ENCODE peak calls at places on chromosomes 12 and 14, in ten cellular contexts. Q, H, K, Z, S, C, Y, X, W and P are unnamed samples.

GRCh38 chr14:55297611-55298323 is 26.5 kb downstream of the FBXO34 start:
- DNase-seq in X (no peak), Z (no peak), K (no peak), Q (peak), S (no peak), H (no peak), C (no peak), W (no peak), Y (no peak), P (no peak)

GRCh38 chr14:103543721-103544626 is 15.0 kb downstream of the TRMT61A start:
- DNase-seq in S (no peak), Z (no peak), W (no peak), K (no peak), C (no peak), Q (no peak), Y (no peak), X (no peak), H (no peak), P (no peak)

GRCh38 chr14:29663281-29663801 is 264.3 kb downstream of the PRKD1 start:
- DNase-seq in W (no peak), Z (no peak), C (no peak), S (no peak), H (no peak), Y (no peak), X (no peak), Q (no peak), K (no peak), P (no peak)

GRCh38 chr12:39830862-39831520 is 211.4 kb upstream of the ABCD2 start:
- DNase-seq in X (no peak), S (peak), K (no peak), H (no peak), Y (no peak), W (no peak), Q (no peak), C (no peak), Z (no peak), P (no peak)

GRCh38 chr12:65205886-65206285 is 36.5 kb downstream of the LEMD3 start:
- DNase-seq in H (no peak), K (no peak), Q (no peak), X (no peak), C (no peak), Y (no peak), W (no peak), S (no peak), Z (no peak), P (no peak)

GRCh38 chr14:71060795-71061455 is 153.7 kb downstream of the PCNX1 start:
- DNase-seq in C (no peak), X (no peak), K (no peak), Z (no peak), Y (no peak), H (no peak), Q (no peak), W (no peak), S (no peak), P (no peak)

GRCh38 chr12:122322501-122322900 is 56.2 kb upstream of the VPS33A start:
- DNase-seq in W (peak), X (no peak), Q (no peak), S (no peak), H (no peak), K (no peak), Y (no peak), Z (no peak), C (no peak), P (no peak)

GRCh38 chr14:101364503-101365328 is 196.6 kb upstream of the DIO3 start:
- DNase-seq in C (no peak), Z (no peak), Q (no peak), K (no peak), H (no peak), X (peak), S (no peak), W (no peak), Y (no peak), P (no peak)

GRCh38 chr12:57340104-57340503 is 89.1 kb upstream of the STAC3 start:
- DNase-seq in H (no peak), K (peak), Y (no peak), Q (peak), C (no peak), S (peak), X (no peak), Z (peak), W (peak), P (no peak)

GRCh38 chr12:98440165-98440581 is 75.2 kb upstream of the TMPO start:
- DNase-seq in Z (peak), Q (peak), K (no peak), C (peak), S (peak), W (peak), H (no peak), Y (no peak), X (peak), P (no peak)

GRCh38 chr14:105141026-105141425 is 27.6 kb downstream of the JAG2 start:
- DNase-seq in Y (no peak), K (no peak), Z (no peak), H (no peak), W (no peak), X (no peak), Q (no peak), C (no peak), S (no peak), P (no peak)

GRCh38 chr14:96167224-96168148 is 37.2 kb upstream of the BDKRB2 start:
- DNase-seq in H (no peak), S (peak), W (peak), C (peak), X (peak), K (no peak), Y (no peak), Q (no peak), Z (peak), P (no peak)

GRCh38 chr14:104293851-104294627 is 155.7 kb downstream of the KIF26A start:
- DNase-seq in K (no peak), C (peak), H (no peak), Z (no peak), Y (no peak), S (no peak), W (no peak), X (peak), Q (no peak), P (no peak)

GRCh38 chr12:66168410-66168809 is 1.4 kb downstream of the TMBIM4 start:
- DNase-seq in S (no peak), H (no peak), X (no peak), Q (no peak), Z (no peak), K (no peak), C (no peak), Y (no peak), W (no peak), P (no peak)

GRCh38 chr14:53306267-53306721 is 153.2 kb upstream of the DDHD1 start:
- DNase-seq in Q (peak), S (peak), Z (no peak), H (no peak), X (peak), Y (peak), C (peak), W (peak), K (peak), P (peak)

GRCh38 chr12:122836027-122836921 is 1.0 kb downstream of the HIP1R start:
- DNase-seq in Q (peak), Z (no peak), Y (peak), X (peak), W (no peak), K (no peak), S (no peak), H (no peak), C (no peak), P (peak)

GRCh38 chr12:66453111-66453510 is 150.8 kb downstream of the HELB start:
- DNase-seq in H (no peak), K (no peak), C (no peak), Z (no peak), S (no peak), W (no peak), X (no peak), Q (no peak), Y (no peak), P (no peak)

GRCh38 chr14:61568572-61569011 is 126.7 kb upstream of the HIF1A start:
- DNase-seq in Z (no peak), C (no peak), Q (peak), H (no peak), X (peak), Y (peak), S (no peak), K (no peak), W (no peak), P (peak)

GRCh38 chr12:124278389-124279101 is 16.3 kb upstream of the RFLNA start:
- DNase-seq in Q (peak), X (no peak), W (peak), Y (no peak), S (no peak), K (no peak), H (no peak), Z (no peak), C (no peak), P (no peak)

GRCh38 chr12:42426733-42427132 is 100.8 kb downstream of the PPHLN1 start:
- DNase-seq in Y (no peak), W (peak), H (no peak), Z (no peak), X (peak), K (no peak), S (no peak), C (peak), Q (no peak), P (no peak)

GRCh38 chr12:86257173-86257572 is 982 bp upstream of the MGAT4C start:
- DNase-seq in Z (no peak), Y (no peak), S (no peak), K (no peak), C (no peak), X (no peak), W (no peak), Q (no peak), H (no peak), P (no peak)

GRCh38 chr12:95790025-95790911 is at the start of gene NTN4:
- DNase-seq in Y (no peak), X (peak), C (peak), K (peak), H (no peak), Z (no peak), Q (peak), W (peak), S (no peak), P (no peak)

GRCh38 chr12:124655317-124656213 is 88.2 kb upstream of the NCOR2 start:
- DNase-seq in C (no peak), Z (peak), X (peak), S (peak), Y (no peak), W (peak), H (no peak), K (no peak), Q (peak), P (no peak)

GRCh38 chr12:57090924-57091632 is 2.2 kb downstream of the NAB2 start:
- DNase-seq in Y (no peak), H (no peak), S (no peak), Q (no peak), Z (no peak), W (no peak), X (no peak), K (no peak), C (no peak), P (no peak)

GRCh38 chr14:104558231-104559042 is 21.1 kb upstream of the C14orf180 start:
- DNase-seq in W (no peak), Y (no peak), X (no peak), C (no peak), Z (no peak), H (no peak), K (no peak), S (no peak), Q (no peak), P (no peak)

GRCh38 chr14:36773136-36773540 is 111.5 kb downstream of the PAX9 start:
- DNase-seq in S (peak), Z (no peak), H (peak), W (peak), K (peak), X (no peak), C (peak), Q (no peak), Y (no peak), P (no peak)

GRCh38 chr14:68813318-68813838 is 20.5 kb upstream of the ZFP36L1 start:
- DNase-seq in Y (no peak), C (no peak), Q (no peak), Z (no peak), W (no peak), S (no peak), K (no peak), X (no peak), H (no peak), P (no peak)

GRCh38 chr12:65464930-65465329 is 186.4 kb downstream of the MSRB3 start:
- DNase-seq in X (no peak), Q (no peak), W (peak), H (no peak), Z (peak), C (no peak), Y (no peak), K (no peak), S (peak), P (no peak)

GRCh38 chr14:90796319-90796718 is 19.9 kb downstream of the TTC7B start:
- DNase-seq in H (no peak), K (no peak), X (no peak), C (no peak), Q (no peak), Y (no peak), W (no peak), Z (no peak), S (no peak), P (no peak)

GRCh38 chr12:81401241-81401640 is 323.4 kb downstream of the ACSS3 start:
- DNase-seq in K (no peak), C (no peak), X (no peak), S (no peak), Z (no peak), Y (no peak), H (no peak), W (no peak), Q (no peak), P (no peak)

GRCh38 chr12:7188557-7189397 is 709 bp upstream of the PEX5 start:
- DNase-seq in K (peak), Q (peak), W (peak), X (peak), Z (peak), H (peak), C (peak), S (peak), Y (peak), P (peak)

GRCh38 chr12:104462931-104463339 is 6.2 kb downstream of the CHST11 start:
- DNase-seq in Y (no peak), H (no peak), C (no peak), Q (no peak), W (no peak), K (no peak), Z (no peak), X (no peak), S (no peak), P (peak)

GRCh38 chr12:25725874-25726273 is 172.8 kb upstream of the LMNTD1 start:
- DNase-seq in C (no peak), Y (no peak), K (no peak), Q (no peak), W (peak), S (peak), Z (peak), X (no peak), H (no peak), P (no peak)

GRCh38 chr12:52230364-52231281 is 2.4 kb upstream of the KRT7 start:
- DNase-seq in H (no peak), Q (no peak), W (peak), Z (peak), K (no peak), S (peak), C (peak), X (peak), Y (no peak), P (no peak)

GRCh38 chr12:57237653-57237951 is 8.1 kb downstream of the SHMT2 start:
- DNase-seq in Z (no peak), S (no peak), K (no peak), Y (no peak), Q (no peak), H (peak), X (no peak), W (no peak), C (no peak), P (no peak)